ENCODE peak calls at places on chromosomes 11 and 22, in ten cellular contexts. T, D, Y, J, G, O, Z, U, N and A are unnamed samples.
A peak's percentile ranks its signal among the peaks of the same experiment; 100 is the strongest.

GRCh38 chr11:36354221-36355003 is 58.3 kb downstream of the PRR5L start:
- DNase-seq in N (peak; percentile 8), T (no peak), D (no peak), Y (no peak), Z (no peak), G (no peak), O (no peak), J (no peak), U (no peak), A (no peak)

GRCh38 chr22:42475122-42475521 is 42.9 kb upstream of the NFAM1 start:
- DNase-seq in Z (no peak), J (no peak), N (no peak), O (peak; percentile 28), D (no peak), G (no peak), Y (no peak), T (no peak), U (no peak), A (no peak)

GRCh38 chr11:67503119-67504022 is 1.8 kb downstream of the PITPNM1 start:
- DNase-seq in N (no peak), Z (no peak), G (no peak), O (no peak), D (no peak), U (no peak), J (peak; percentile 59), T (no peak), Y (no peak), A (no peak)

GRCh38 chr11:3093281-3094191 is 36.3 kb upstream of the CARS1 start:
- DNase-seq in D (no peak), T (no peak), J (peak; percentile 71), N (no peak), O (peak; percentile 64), G (no peak), Z (no peak), U (no peak), Y (peak; percentile 25), A (no peak)

GRCh38 chr22:20583471-20583922 is 76.1 kb downstream of the MED15 start:
- DNase-seq in D (no peak), T (no peak), Z (no peak), O (no peak), Y (no peak), N (no peak), U (no peak), J (no peak), G (no peak), A (no peak)

GRCh38 chr11:64098318-64098831 is 62.6 kb downstream of the FLRT1 start:
- DNase-seq in T (no peak), U (no peak), D (no peak), J (no peak), N (no peak), O (no peak), Y (no peak), G (no peak), Z (no peak), A (no peak)

GRCh38 chr11:5929984-5930383 is 12.1 kb upstream of the OR56A3 start:
- DNase-seq in O (no peak), D (no peak), Y (no peak), G (no peak), Z (no peak), J (no peak), N (no peak), T (no peak), U (no peak), A (no peak)

GRCh38 chr22:32018056-32018455 is 25.0 kb upstream of the SLC5A1 start:
- DNase-seq in T (no peak), G (no peak), Y (no peak), D (no peak), Z (no peak), N (no peak), O (no peak), U (no peak), J (no peak), A (no peak)

GRCh38 chr11:28702871-28703270 is 594.7 kb downstream of the METTL15 start:
- DNase-seq in Z (no peak), U (no peak), N (no peak), T (peak; percentile 28), O (no peak), D (no peak), Y (no peak), J (no peak), G (no peak), A (no peak)

GRCh38 chr11:122360875-122361274 is 244.9 kb upstream of the BLID start:
- DNase-seq in O (no peak), U (no peak), G (no peak), Y (no peak), D (no peak), T (no peak), N (no peak), J (no peak), Z (no peak), A (no peak)

GRCh38 chr22:32698926-32699619 is 102.4 kb upstream of the TIMP3 start:
- DNase-seq in G (no peak), N (no peak), U (no peak), D (peak; percentile 10), O (peak; percentile 80), T (no peak), Y (no peak), J (no peak), Z (no peak), A (no peak)

GRCh38 chr11:111526501-111526900 is 11.9 kb downstream of the HOATZ start:
- DNase-seq in Z (no peak), J (no peak), T (no peak), D (no peak), G (no peak), Y (no peak), N (no peak), U (no peak), O (no peak), A (no peak)

GRCh38 chr11:64055077-64055476 is 19.3 kb downstream of the FLRT1 start:
- DNase-seq in T (no peak), G (no peak), N (no peak), Z (no peak), Y (no peak), J (no peak), O (no peak), U (no peak), D (no peak), A (no peak)

GRCh38 chr11:89436071-89436470 is 55.1 kb downstream of the NOX4 start:
- DNase-seq in J (no peak), G (no peak), T (peak; percentile 26), N (no peak), Y (no peak), U (no peak), D (no peak), Z (no peak), O (no peak), A (peak; percentile 60)

GRCh38 chr11:66782726-66783125 is 53.7 kb upstream of the SPTBN2 start:
- DNase-seq in Z (no peak), O (no peak), Y (no peak), G (no peak), J (no peak), D (no peak), N (no peak), T (no peak), U (no peak), A (no peak)

GRCh38 chr11:14499178-14499559 is 442 bp downstream of the COPB1 start:
- DNase-seq in D (peak; percentile 53), Y (peak; percentile 42), G (peak; percentile 21), T (peak; percentile 32), Z (no peak), O (peak; percentile 73), J (peak; percentile 70), U (peak; percentile 54), N (no peak), A (peak; percentile 44)

GRCh38 chr22:32623943-32624342 is 149.3 kb downstream of the FBXO7 start:
- DNase-seq in D (peak; percentile 49), Z (no peak), Y (peak; percentile 41), J (peak; percentile 87), U (no peak), N (peak; percentile 95), O (peak; percentile 90), T (no peak), G (peak; percentile 72), A (no peak)

GRCh38 chr11:128874406-128874805 is 7.3 kb upstream of the KCNJ1 start:
- DNase-seq in O (no peak), T (no peak), U (no peak), Y (no peak), N (no peak), J (no peak), Z (no peak), D (no peak), G (no peak), A (no peak)

GRCh38 chr11:78806214-78807004 is 231.7 kb upstream of the NARS2 start:
- DNase-seq in G (no peak), J (no peak), T (no peak), O (no peak), Y (no peak), D (no peak), N (no peak), Z (no peak), U (no peak), A (peak; percentile 66)
- TF ChIP-seq POLR2A in G (no peak), J (no peak), T (no peak), O (no peak), Y (no peak), D (no peak), N (no peak), Z (no peak), U (no peak), A (no peak)

GRCh38 chr11:112961751-112962747 is 829 bp downstream of the NCAM1 start:
- DNase-seq in N (no peak), G (no peak), U (no peak), T (peak; percentile 8), J (no peak), O (no peak), Y (no peak), Z (no peak), D (peak; percentile 8), A (no peak)
- TF ChIP-seq POLR2AphosphoS5 in N (no peak), G (no peak), U (no peak), T (no peak), J (no peak), O (no peak), Y (no peak), Z (no peak), D (no peak), A (no peak)

GRCh38 chr11:118911880-118912741 is 13.6 kb downstream of the BCL9L start:
- DNase-seq in G (peak; percentile 86), U (peak; percentile 88), T (peak; percentile 90), N (peak; percentile 97), Z (no peak), O (peak; percentile 97), D (peak; percentile 85), Y (no peak), J (peak; percentile 95), A (peak; percentile 86)
- H3K4me1 ChIP-seq in G (peaks cover 79% of the 10 kb centered on the region), U (peaks cover 84% of the 10 kb centered on the region), T (peaks cover 56% of the 10 kb centered on the region), N (peaks cover 100% of the 10 kb centered on the region), Z (peaks cover 60% of the 10 kb centered on the region), O (peaks cover 100% of the 10 kb centered on the region), D (peaks cover 90% of the 10 kb centered on the region), Y (peaks cover 100% of the 10 kb centered on the region), J (peaks cover 100% of the 10 kb centered on the region), A (peaks cover 100% of the 10 kb centered on the region)

GRCh38 chr11:76455331-76455730 is 10.5 kb downstream of the EMSY start:
- DNase-seq in U (no peak), N (no peak), T (peak; percentile 12), Y (no peak), G (no peak), Z (peak; percentile 91), J (no peak), D (no peak), O (no peak), A (no peak)
- TF ChIP-seq POLR2A in U (no peak), N (no peak), T (no peak), Y (no peak), G (no peak), Z (no peak), J (no peak), D (no peak), O (no peak), A (no peak)